ENCODE peak calls at places on chromosomes 12 and 14, in ten cellular contexts. N is lung; V is body of pancreas; G is RWPE2; T is effector memory CD4-positive, alpha-beta T cell; A is left ventricle myocardium inferior; Y is Karpas-422; U is pancreas; H is uterus; B is adipocyte. M is an unnamed sample. For H3K4me1, the result is how much of the 10 kb centered on the place peaks cover.

GRCh38 chr14:99672506-99673327 is 11.4 kb upstream of the CYP46A1 start:
- DNase-seq in N (no peak), V (no peak), G (no peak), T (no peak), A (no peak), Y (no peak), U (peak), H (no peak), B (no peak), M (no peak)

GRCh38 chr12:13834241-13834640 is 147.2 kb downstream of the GRIN2B start:
- DNase-seq in N (no peak), V (no peak), G (no peak), T (no peak), A (no peak), Y (no peak), U (no peak), H (no peak), B (no peak), M (no peak)

GRCh38 chr12:49937639-49938300 is 12.8 kb upstream of the AQP2 start:
- DNase-seq in N (no peak), V (no peak), G (no peak), T (no peak), A (no peak), Y (no peak), U (no peak), H (no peak), B (no peak), M (no peak)

GRCh38 chr14:77083082-77083481 is 15.0 kb upstream of the CIPC start:
- DNase-seq in N (no peak), V (no peak), G (no peak), T (no peak), A (no peak), Y (no peak), U (no peak), H (no peak), B (no peak), M (no peak)

GRCh38 chr12:94488449-94488848 is 28.8 kb upstream of the CEP83 start:
- DNase-seq in N (no peak), V (no peak), G (no peak), T (no peak), A (no peak), Y (peak), U (no peak), H (no peak), B (peak), M (no peak)

GRCh38 chr12:112543666-112544185 is 125.0 kb downstream of the PTPN11 start:
- DNase-seq in N (no peak), V (no peak), G (no peak), T (no peak), A (no peak), Y (no peak), U (no peak), H (no peak), B (no peak), M (no peak)

GRCh38 chr14:73750161-73750901 is 36.1 kb upstream of the PNMA1 start:
- DNase-seq in N (no peak), V (no peak), G (no peak), T (no peak), A (no peak), Y (no peak), U (no peak), H (no peak), B (peak), M (no peak)

GRCh38 chr12:11171953-11172675 is 1.1 kb downstream of the SMIM10L1 start:
- DNase-seq in N (no peak), V (no peak), G (no peak), T (no peak), A (no peak), Y (no peak), U (no peak), H (no peak), B (peak), M (no peak)

GRCh38 chr12:65123435-65124063 is 2.4 kb upstream of the WIF1 start:
- DNase-seq in N (no peak), V (no peak), G (no peak), T (no peak), A (no peak), Y (peak), U (no peak), H (no peak), B (peak), M (peak)

GRCh38 chr12:49332441-49332861 is 4.5 kb downstream of the C1QL4 start:
- DNase-seq in N (no peak), V (no peak), G (peak), T (no peak), A (no peak), Y (no peak), U (no peak), H (no peak), B (no peak), M (no peak)

GRCh38 chr14:64743061-64743460 is 38.8 kb downstream of the PLEKHG3 start:
- DNase-seq in N (no peak), V (no peak), G (no peak), T (no peak), A (no peak), Y (no peak), U (no peak), H (no peak), B (no peak), M (no peak)

GRCh38 chr12:42277426-42278115 is 39.5 kb upstream of the YAF2 start:
- DNase-seq in N (no peak), V (no peak), G (no peak), T (no peak), A (no peak), Y (no peak), U (no peak), H (no peak), B (no peak), M (no peak)

GRCh38 chr12:91414147-91414546 is 231.5 kb upstream of the DCN start:
- DNase-seq in N (no peak), V (no peak), G (no peak), T (no peak), A (no peak), Y (no peak), U (no peak), H (no peak), B (peak), M (no peak)

GRCh38 chr14:105931808-105932483 is 405.6 kb downstream of the TMEM121 start:
- DNase-seq in N (no peak), V (no peak), G (no peak), T (no peak), A (no peak), Y (no peak), U (no peak), H (no peak), B (no peak), M (no peak)
- H3K4me3 ChIP-seq in N (no peak), V (no peak), G (no peak), T (no peak), A (no peak), Y (no peak), U (no peak), H (no peak), B (no peak), M (no peak)

GRCh38 chr12:53062011-53062961 is 12.4 kb downstream of the TNS2 start:
- DNase-seq in N (no peak), V (peak), G (no peak), T (no peak), A (no peak), Y (no peak), U (no peak), H (no peak), B (no peak), M (no peak)
- H3K4me1 ChIP-seq in N (under half), V (under half), G (under half), T (under half), A (half or more), Y (under half), U (under half), H (under half), B (half or more), M (under half)

DNA sequence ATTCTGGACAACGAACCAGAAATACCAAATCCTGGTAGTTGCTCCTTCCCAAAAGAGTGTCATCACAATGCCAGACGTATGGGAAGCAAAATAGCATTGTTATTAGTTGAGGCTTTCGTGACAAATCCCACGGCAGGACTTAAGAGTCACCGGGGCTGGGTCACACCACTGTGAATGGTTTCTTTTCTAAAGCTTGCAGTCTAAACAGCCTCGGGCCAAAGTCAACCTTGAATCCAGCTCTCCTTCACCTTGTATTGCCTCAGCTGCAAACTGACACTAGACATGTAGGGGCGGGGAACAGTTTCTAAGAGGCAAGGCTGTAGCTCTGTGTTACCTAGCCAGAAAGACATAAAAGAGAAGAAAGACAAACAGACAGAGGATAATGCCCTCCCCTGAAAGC is 734.8 kb downstream of the MED13L start:
- DNase-seq in N (no peak), V (no peak), G (no peak), T (no peak), A (no peak), Y (no peak), U (no peak), H (no peak), B (no peak), M (no peak)
- H3K4me3 ChIP-seq in N (no peak), V (no peak), G (no peak), T (no peak), A (no peak), Y (no peak), U (no peak), H (no peak), B (no peak), M (no peak)

GRCh38 chr12:106317406-106318082 is 15.0 kb downstream of the TCP11L2 start:
- DNase-seq in N (no peak), V (no peak), G (no peak), T (no peak), A (no peak), Y (no peak), U (no peak), H (no peak), B (peak), M (no peak)
- H3K4me1 ChIP-seq in N (under half), V (under half), G (under half), T (under half), A (half or more), Y (under half), U (under half), H (under half), B (under half), M (under half)

GRCh38 chr14:103125098-103126070 is 2.1 kb downstream of the TNFAIP2 start:
- DNase-seq in N (no peak), V (no peak), G (no peak), T (no peak), A (peak), Y (no peak), U (peak), H (peak), B (no peak), M (no peak)

GRCh38 chr14:103122578-103123127 is 608 bp upstream of the TNFAIP2 start:
- DNase-seq in N (no peak), V (no peak), G (no peak), T (no peak), A (peak), Y (no peak), U (no peak), H (no peak), B (no peak), M (no peak)

GRCh38 chr14:103124501-103125001 is 1.3 kb downstream of the TNFAIP2 start:
- DNase-seq in N (no peak), V (no peak), G (no peak), T (no peak), A (peak), Y (no peak), U (no peak), H (peak), B (no peak), M (no peak)

GRCh38 chr14:103123128-103123633 is at the start of gene TNFAIP2:
- DNase-seq in N (peak), V (no peak), G (no peak), T (no peak), A (peak), Y (no peak), U (no peak), H (peak), B (no peak), M (no peak)

GRCh38 chr14:103123634-103124500 is 606 bp downstream of the TNFAIP2 start:
- DNase-seq in N (peak), V (no peak), G (no peak), T (no peak), A (peak), Y (no peak), U (peak), H (peak), B (no peak), M (no peak)
- H3K4me3 ChIP-seq in N (peak), V (peak), G (peak), T (peak), A (peak), Y (no peak), U (peak), H (peak), B (peak), M (no peak)

M was measured in DND-41.